ENCODE peak calls at places on chromosomes 13 and 19, in four cellular contexts. Q, U, S and F are unnamed samples.

GRCh38 chr13:39378293-39378692 is 224.7 kb downstream of the LHFPL6 start:
- DNase-seq in Q (no peak), U (no peak), S (no peak), F (no peak)

GRCh38 chr19:51166846-51167490 is 24.9 kb downstream of the SIGLEC7 start:
- DNase-seq in Q (no peak), U (no peak), S (no peak), F (peak; percentile 73)

GRCh38 chr13:32825481-32825880 is 190.7 kb upstream of the KL start:
- DNase-seq in Q (no peak), U (no peak), S (no peak), F (no peak)

GRCh38 chr13:98839826-98840769 is 87.6 kb upstream of the SLC15A1 start:
- DNase-seq in Q (no peak), U (peak; percentile 35), S (peak; percentile 78), F (no peak)

GRCh38 chr19:49689133-49690072 is at the start of gene ADM5:
- DNase-seq in Q (no peak), U (no peak), S (peak; percentile 76), F (no peak)

GRCh38 chr13:40145139-40145538 is 489.7 kb downstream of the COG6 start:
- DNase-seq in Q (no peak), U (no peak), S (no peak), F (no peak)

GRCh38 chr19:14632286-14632685 is 42.4 kb downstream of the ADGRE3 start:
- DNase-seq in Q (no peak), U (peak; percentile 75), S (peak; percentile 37), F (peak; percentile 50)

GRCh38 chr19:35899547-35900214 is 659 bp downstream of the NFKBID start:
- DNase-seq in Q (no peak), U (peak; percentile 72), S (peak; percentile 60), F (peak; percentile 76)

GRCh38 chr13:62113145-62113544 is 697.5 kb upstream of the PCDH20 start:
- DNase-seq in Q (no peak), U (no peak), S (no peak), F (no peak)

GRCh38 chr19:2727640-2727944 is 6.4 kb upstream of the DIRAS1 start:
- DNase-seq in Q (no peak), U (no peak), S (no peak), F (no peak)

GRCh38 chr13:68257111-68257842 is 1027.1 kb upstream of the PCDH9 start:
- DNase-seq in Q (no peak), U (no peak), S (no peak), F (no peak)

GRCh38 chr19:12055784-12056183 is 3.0 kb upstream of the ZNF878 start:
- DNase-seq in Q (no peak), U (no peak), S (no peak), F (no peak)

GRCh38 chr19:45774765-45775164 is 5.7 kb upstream of the SIX5 start:
- DNase-seq in Q (no peak), U (no peak), S (peak; percentile 84), F (no peak)

GRCh38 chr13:98466634-98467236 is 110.2 kb downstream of the STK24 start:
- DNase-seq in Q (no peak), U (no peak), S (peak; percentile 87), F (no peak)

GRCh38 chr13:112692586-112692985 is 2.7 kb downstream of the ATP11A start:
- DNase-seq in Q (no peak), U (no peak), S (no peak), F (no peak)

GRCh38 chr13:113351514-113352026 is 12.4 kb downstream of the GRTP1 start:
- DNase-seq in Q (no peak), U (no peak), S (no peak), F (no peak)

GRCh38 chr19:16111909-16112752 is 442 bp downstream of the RAB8A start:
- DNase-seq in Q (no peak), U (no peak), S (no peak), F (no peak)

GRCh38 chr13:102838982-102839381 is 6.8 kb upstream of the ERCC5 start:
- DNase-seq in Q (no peak), U (no peak), S (no peak), F (no peak)

GRCh38 chr13:113852536-113853517 is 11.0 kb downstream of the GAS6 start:
- DNase-seq in Q (peak; percentile 20), U (no peak), S (no peak), F (no peak)

GRCh38 chr19:47663435-47663910 is 49.7 kb upstream of the EHD2 start:
- DNase-seq in Q (no peak), U (no peak), S (no peak), F (no peak)

GRCh38 chr19:39398297-39398864 is 7.2 kb downstream of the MED29 start:
- DNase-seq in Q (no peak), U (peak; percentile 69), S (no peak), F (peak; percentile 100)

GRCh38 chr13:65789815-65790214 is 1440.3 kb downstream of the PCDH9 start:
- DNase-seq in Q (no peak), U (no peak), S (no peak), F (no peak)

GRCh38 chr19:19342086-19343015 is 21.7 kb downstream of the MAU2 start:
- DNase-seq in Q (no peak), U (peak; percentile 26), S (peak; percentile 78), F (no peak)

GRCh38 chr19:51743405-51743804 is 8.3 kb downstream of the FPR1 start:
- DNase-seq in Q (no peak), U (no peak), S (no peak), F (no peak)

GRCh38 chr13:39148513-39148961 is 110.3 kb downstream of the NHLRC3 start:
- DNase-seq in Q (no peak), U (no peak), S (no peak), F (no peak)

GRCh38 chr13:49625392-49626137 is 2.7 kb upstream of the ARL11 start:
- DNase-seq in Q (no peak), U (no peak), S (no peak), F (peak; percentile 56)

GRCh38 chr19:21607453-21607852 is 102.1 kb downstream of the ZNF429 start:
- DNase-seq in Q (no peak), U (no peak), S (no peak), F (no peak)

GRCh38 chr13:66994097-66994496 is 236.0 kb downstream of the PCDH9 start:
- DNase-seq in Q (no peak), U (no peak), S (peak; percentile 83), F (no peak)
- TF ChIP-seq CTCF in Q (no peak), U (peak; percentile 32), S (peak; percentile 66), F (no peak)

GRCh38 chr13:26074706-26075105 is 22.9 kb upstream of the SHISA2 start:
- DNase-seq in Q (no peak), U (no peak), S (no peak), F (no peak)
- TF ChIP-seq CTCF in Q (no peak), U (no peak), S (no peak), F (no peak)

GRCh38 chr19:7927605-7928333 is 1.8 kb upstream of the CTXN1 start:
- DNase-seq in Q (no peak), U (no peak), S (no peak), F (no peak)

GRCh38 chr19:7928334-7928706 is 2.4 kb upstream of the CTXN1 start:
- DNase-seq in Q (no peak), U (no peak), S (no peak), F (no peak)

GRCh38 chr19:7926727-7927604 is 1.0 kb upstream of the CTXN1 start:
- DNase-seq in Q (no peak), U (no peak), S (no peak), F (peak; percentile 44)

GRCh38 chr19:7930765-7931164 is 4.8 kb upstream of the CTXN1 start:
- DNase-seq in Q (no peak), U (no peak), S (no peak), F (no peak)

DNA sequence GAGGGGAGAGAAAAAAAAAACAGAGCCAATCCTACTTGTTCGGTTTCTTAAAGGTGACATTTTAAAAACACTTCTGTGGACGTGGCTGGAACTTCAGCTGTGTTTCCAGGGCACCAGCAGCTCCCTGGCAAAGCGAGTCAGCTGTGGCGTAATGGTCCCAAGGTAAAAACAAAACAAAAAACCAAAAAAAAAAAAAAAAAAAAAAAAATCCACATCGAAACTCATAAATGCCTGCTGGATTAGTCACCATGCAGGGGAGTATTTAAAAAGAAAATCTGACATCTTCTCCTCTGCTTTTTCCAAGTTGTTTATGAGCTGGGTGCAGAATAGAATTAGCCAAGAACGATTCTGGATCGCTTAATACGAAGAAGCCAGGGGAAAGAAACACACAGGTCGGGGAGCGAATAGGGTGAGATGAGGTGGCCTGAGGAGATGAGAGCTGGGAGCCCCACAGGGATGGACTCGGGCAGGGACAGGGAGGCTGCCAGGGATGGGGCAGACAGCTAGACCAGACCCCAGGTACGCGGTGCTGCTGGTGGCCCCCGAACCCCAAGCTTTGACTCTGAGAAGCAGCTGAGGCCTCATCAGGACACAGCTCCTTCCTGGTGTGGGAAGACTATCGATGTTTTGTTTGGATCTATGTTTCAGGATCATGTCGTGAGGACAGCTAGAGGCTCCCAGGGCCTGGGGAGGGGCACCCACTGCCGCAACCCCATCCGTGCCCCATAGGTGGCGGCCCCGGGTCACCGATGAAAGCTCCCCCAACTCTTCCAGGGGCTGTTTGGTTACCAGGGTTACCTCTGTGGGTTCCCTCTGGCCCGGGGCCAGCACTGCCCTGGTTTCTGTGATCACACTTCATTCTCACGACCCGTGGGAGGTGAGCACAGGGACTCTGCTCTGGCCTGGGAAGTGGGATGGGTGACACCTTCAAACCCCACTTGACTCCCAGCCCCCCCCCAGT is 3.1 kb upstream of the CTXN1 start:
- DNase-seq in Q (peak; percentile 36), U (no peak), S (peak; percentile 84), F (no peak)
- TF ChIP-seq CTCF in Q (no peak), U (peak; percentile 57), S (peak; percentile 71), F (peak; percentile 57)

GRCh38 chr19:58406818-58407657 is 1.4 kb upstream of the ZNF584 start:
- DNase-seq in Q (no peak), U (no peak), S (no peak), F (no peak)
- TF ChIP-seq CTCF in Q (no peak), U (peak; percentile 73), S (no peak), F (no peak)

DNA sequence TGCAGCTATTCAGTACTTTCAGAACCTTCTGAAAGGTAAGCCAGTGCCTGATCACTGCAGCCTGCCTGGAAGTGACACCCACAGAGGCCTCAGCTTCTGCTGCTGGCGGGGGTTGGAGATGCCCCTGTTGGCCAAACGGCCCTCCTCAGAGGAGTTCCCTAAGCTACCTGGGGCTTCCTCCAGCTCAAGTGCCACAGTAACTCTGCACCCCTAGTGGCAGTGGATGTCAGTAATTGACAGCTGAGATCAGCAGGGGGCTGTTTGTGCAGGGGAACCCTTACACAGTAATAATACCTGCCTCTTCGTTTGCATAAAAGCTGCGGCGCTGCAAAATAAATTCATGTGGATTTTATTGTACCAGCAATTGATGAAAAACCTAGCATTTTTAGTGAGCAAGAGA is 28.9 kb downstream of the TDRD12 start:
- DNase-seq in Q (no peak), U (no peak), S (peak; percentile 17), F (no peak)
- TF ChIP-seq CTCF in Q (no peak), U (peak; percentile 43), S (no peak), F (no peak)